ENCODE peak calls at places on chromosome 7, in nine cellular contexts. H is ovary, Y is RWPE1, E is neural progenitor cell, Z is upper lobe of right lung, U is mesothelial cell of epicardium, L is lower leg skin, O is SK-N-SH, I is WTC11. X is an unnamed sample.

GRCh38 chr7:34762769-34763168 is 104.8 kb downstream of the NPSR1 start:
- DNase-seq in H (no peak), Y (no peak), E (no peak), Z (no peak), U (no peak), L (no peak), O (no peak), I (no peak), X (no peak)

GRCh38 chr7:29370531-29371314 is 176.1 kb downstream of the CHN2 start:
- DNase-seq in H (no peak), Y (peak), E (no peak), Z (no peak), U (no peak), L (no peak), O (no peak), I (no peak), X (no peak)

GRCh38 chr7:84216477-84216876 is 21.9 kb upstream of the SEMA3A start:
- DNase-seq in H (no peak), Y (no peak), E (no peak), Z (no peak), U (no peak), L (no peak), O (no peak), I (no peak), X (no peak)

GRCh38 chr7:150945853-150946825 is 32.0 kb downstream of the KCNH2 start:
- DNase-seq in H (peak), Y (no peak), E (no peak), Z (peak), U (peak), L (no peak), O (peak), I (no peak), X (no peak)

GRCh38 chr7:83738436-83738835 is 89.5 kb upstream of the SEMA3E start:
- DNase-seq in H (no peak), Y (no peak), E (peak), Z (no peak), U (no peak), L (no peak), O (peak), I (no peak), X (no peak)

GRCh38 chr7:135673360-135673706 is 11.0 kb downstream of the STMP1 start:
- DNase-seq in H (no peak), Y (no peak), E (no peak), Z (no peak), U (no peak), L (no peak), O (no peak), I (no peak), X (no peak)

GRCh38 chr7:128881458-128882125 is 18.9 kb downstream of the ATP6V1F start:
- DNase-seq in H (peak), Y (no peak), E (no peak), Z (peak), U (no peak), L (no peak), O (peak), I (no peak), X (no peak)

GRCh38 chr7:138752568-138753518 is 45.0 kb upstream of the TMEM213 start:
- DNase-seq in H (no peak), Y (no peak), E (peak), Z (no peak), U (no peak), L (peak), O (peak), I (peak), X (no peak)

GRCh38 chr7:30163231-30163894 is 28.6 kb downstream of the MTURN start:
- DNase-seq in H (no peak), Y (peak), E (no peak), Z (no peak), U (no peak), L (no peak), O (no peak), I (no peak), X (no peak)

DNA sequence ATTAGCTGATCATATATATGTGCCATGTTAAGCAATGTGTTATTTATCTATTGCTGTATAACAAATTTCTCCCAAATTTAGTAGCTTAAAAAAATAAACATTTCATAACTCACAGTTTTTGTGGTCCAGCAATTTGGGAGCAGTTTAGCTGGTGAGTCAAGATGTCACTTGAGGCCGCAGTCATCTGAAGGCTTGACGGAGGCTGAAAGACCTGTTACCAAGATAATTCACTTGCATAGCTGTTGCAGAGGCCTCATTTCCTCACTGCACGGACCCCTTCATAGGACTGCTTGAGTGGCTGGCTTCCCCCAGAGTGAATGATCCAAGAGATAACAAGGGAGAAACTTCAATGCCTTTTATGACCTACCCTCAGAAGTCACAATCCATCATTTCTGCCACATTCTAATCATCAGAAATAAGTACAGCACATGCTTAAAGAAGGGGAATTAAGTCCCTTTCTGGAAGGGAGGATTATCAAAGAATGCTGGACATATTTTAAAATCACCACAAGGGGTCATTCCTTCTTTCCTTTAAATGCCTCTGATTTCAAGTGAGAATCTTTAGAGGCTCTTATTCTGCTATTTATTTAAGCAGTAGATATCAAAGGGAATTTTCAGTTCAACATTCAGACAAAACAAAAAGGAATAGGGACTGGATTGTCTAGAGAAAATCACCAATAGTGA is 10.5 kb upstream of the SRPK2 start:
- DNase-seq in H (no peak), Y (no peak), E (no peak), Z (no peak), U (no peak), L (no peak), O (peak), I (no peak), X (no peak)
- TF ChIP-seq CTCF in H (no peak), Y (peak), E (peak), Z (peak), U (peak), L (no peak), O (peak), I (no peak), X (peak)

DNA sequence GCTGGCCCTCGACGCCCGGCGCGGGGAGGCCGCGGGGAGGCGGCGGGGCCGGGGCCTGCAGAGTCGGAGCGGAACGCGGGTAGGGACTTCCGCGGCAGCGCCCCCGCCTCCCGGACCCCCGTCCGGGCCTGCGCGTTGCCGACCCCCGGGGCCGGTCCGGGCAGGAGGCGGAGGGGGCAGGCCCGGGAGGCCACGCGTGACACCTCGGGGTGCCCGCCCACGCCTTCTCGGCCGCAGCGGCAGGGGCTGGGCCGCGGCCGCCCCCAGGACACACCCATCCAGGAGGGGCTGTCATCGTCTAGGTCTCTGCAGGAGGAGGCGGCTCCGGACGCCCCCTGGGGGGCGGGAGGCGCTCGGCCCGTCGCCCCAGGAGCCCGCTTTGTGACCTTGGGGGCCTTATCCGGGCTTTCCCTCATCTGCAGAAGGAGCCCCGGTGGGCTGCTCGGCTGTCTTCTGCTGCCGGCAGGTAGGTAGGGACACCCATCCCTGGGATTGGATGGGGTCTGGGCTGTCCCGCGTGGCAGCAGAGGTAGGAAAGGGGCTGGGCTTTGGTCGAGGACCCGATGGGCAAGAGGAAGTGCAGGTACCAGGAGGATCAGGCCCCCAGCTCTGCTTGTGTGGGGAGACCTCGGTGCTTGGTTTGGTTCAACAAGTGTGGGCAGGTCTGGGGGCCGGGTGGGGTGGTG is 569 bp downstream of the ZNF316 start:
- DNase-seq in H (peak), Y (peak), E (peak), Z (peak), U (peak), L (no peak), O (peak), I (peak), X (peak)
- TF ChIP-seq CTCF in H (no peak), Y (peak), E (peak), Z (peak), U (peak), L (no peak), O (peak), I (no peak), X (peak)

GRCh38 chr7:44490351-44491200 is at the start of gene NUDCD3:
- DNase-seq in H (peak), Y (peak), E (peak), Z (peak), U (peak), L (peak), O (peak), I (peak), X (peak)
- TF ChIP-seq CTCF in H (peak), Y (no peak), E (peak), Z (peak), U (no peak), L (no peak), O (peak), I (no peak), X (no peak)

GRCh38 chr7:116793795-116794360 is 68.5 kb upstream of the CAPZA2 start:
- DNase-seq in H (no peak), Y (no peak), E (no peak), Z (no peak), U (no peak), L (no peak), O (no peak), I (no peak), X (no peak)
- TF ChIP-seq CTCF in H (no peak), Y (no peak), E (no peak), Z (no peak), U (no peak), L (no peak), O (no peak), I (no peak), X (no peak)

GRCh38 chr7:36942062-36942461 is 217.8 kb upstream of the AOAH start:
- DNase-seq in H (no peak), Y (no peak), E (no peak), Z (no peak), U (no peak), L (no peak), O (no peak), I (no peak), X (no peak)

GRCh38 chr7:36939816-36940215 is 215.5 kb upstream of the AOAH start:
- DNase-seq in H (no peak), Y (no peak), E (no peak), Z (no peak), U (no peak), L (no peak), O (no peak), I (no peak), X (no peak)

GRCh38 chr7:36941359-36941758 is 217.1 kb upstream of the AOAH start:
- DNase-seq in H (no peak), Y (no peak), E (no peak), Z (no peak), U (no peak), L (no peak), O (no peak), I (no peak), X (no peak)

GRCh38 chr7:36942558-36943354 is 218.5 kb upstream of the AOAH start:
- DNase-seq in H (no peak), Y (no peak), E (no peak), Z (no peak), U (no peak), L (no peak), O (no peak), I (no peak), X (no peak)

DNA sequence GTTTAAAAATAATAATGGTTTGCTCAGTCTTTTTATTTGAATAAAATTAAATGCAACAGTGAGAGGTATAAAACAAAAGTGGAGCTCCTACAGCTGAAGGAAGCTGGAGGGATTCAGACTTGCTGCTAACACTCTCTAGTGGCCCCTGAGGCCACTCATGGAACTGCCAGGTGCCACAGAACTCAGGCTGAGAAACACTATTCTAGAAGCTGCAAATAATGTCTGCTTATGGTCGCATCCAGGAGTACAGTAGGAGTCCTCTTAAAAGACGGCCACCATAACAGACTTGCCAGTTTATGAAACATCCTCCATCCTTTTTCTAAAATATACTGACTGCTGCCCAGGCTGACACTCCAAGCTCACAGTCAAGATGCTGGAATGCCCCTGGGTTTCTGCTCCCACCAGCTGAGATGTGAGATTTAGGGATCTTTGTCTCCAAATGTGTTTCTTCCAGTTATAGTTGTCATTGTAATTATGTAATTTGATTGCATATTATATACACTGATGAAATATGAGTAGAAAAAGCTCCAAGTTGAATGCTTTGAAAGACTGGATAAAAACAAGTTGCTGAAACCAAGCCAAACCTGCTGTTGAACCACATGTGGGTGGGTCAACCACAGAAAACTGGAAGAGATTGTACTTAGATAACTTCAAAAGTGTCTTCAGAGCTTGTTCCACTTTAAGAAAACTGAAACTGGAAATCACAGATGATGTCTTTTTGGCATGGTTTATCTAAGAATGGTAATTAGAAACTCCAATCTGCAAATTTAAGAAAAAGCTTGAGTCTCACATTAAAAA is 213.7 kb upstream of the AOAH start:
- DNase-seq in H (no peak), Y (no peak), E (no peak), Z (no peak), U (no peak), L (no peak), O (no peak), I (no peak), X (no peak)
- TF ChIP-seq CTCF in H (no peak), Y (no peak), E (peak), Z (no peak), U (no peak), L (no peak), O (peak), I (no peak), X (peak)

GRCh38 chr7:131581241-131582157 is 25.1 kb upstream of the PODXL start:
- DNase-seq in H (peak), Y (no peak), E (no peak), Z (no peak), U (peak), L (no peak), O (no peak), I (no peak), X (no peak)
- TF ChIP-seq CTCF in H (no peak), Y (no peak), E (peak), Z (no peak), U (no peak), L (no peak), O (peak), I (no peak), X (no peak)

GRCh38 chr7:50121269-50121668 is 28.2 kb upstream of the ZPBP start:
- DNase-seq in H (no peak), Y (no peak), E (no peak), Z (no peak), U (no peak), L (no peak), O (no peak), I (no peak), X (no peak)

GRCh38 chr7:50125766-50126165 is 32.7 kb upstream of the ZPBP start:
- DNase-seq in H (no peak), Y (no peak), E (no peak), Z (no peak), U (no peak), L (no peak), O (no peak), I (no peak), X (no peak)

DNA sequence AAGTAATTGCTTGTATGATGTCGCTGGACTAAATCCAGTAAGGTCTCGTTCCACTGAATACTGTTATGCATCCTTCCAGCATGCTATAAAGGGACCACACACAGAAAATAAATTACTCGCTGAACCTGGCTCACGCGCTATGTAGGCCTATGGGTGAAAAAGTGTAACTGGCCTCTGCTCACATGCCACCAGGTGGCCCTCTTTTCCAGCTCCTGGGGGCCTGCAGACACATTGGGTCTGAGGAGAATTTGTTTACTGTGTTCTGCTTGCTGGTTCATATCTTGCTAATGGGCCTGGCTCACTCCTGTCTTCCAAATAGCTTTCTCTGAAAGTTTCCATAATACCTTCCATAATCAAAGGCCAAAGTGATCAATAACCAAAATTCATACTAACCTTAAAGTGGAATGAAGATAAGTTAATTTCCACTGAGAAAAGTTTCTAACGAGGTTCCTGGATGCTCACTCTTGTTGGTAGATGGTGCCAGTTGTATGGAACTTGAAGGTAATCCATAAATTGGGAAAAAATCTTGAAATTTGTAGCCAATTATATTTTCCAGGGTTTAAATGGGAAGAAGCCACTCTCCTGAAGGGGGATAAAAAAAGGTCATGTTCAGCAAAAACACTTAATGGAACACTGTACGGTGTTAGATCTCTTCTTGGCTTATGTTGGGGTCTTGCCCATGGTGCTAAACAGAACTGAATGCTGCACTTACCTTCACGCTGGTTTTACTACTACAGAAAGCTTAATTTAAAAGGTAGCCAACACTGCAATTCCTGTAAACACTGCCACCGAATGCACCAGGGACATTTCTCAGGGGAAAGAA is 27.0 kb upstream of the ZPBP start:
- DNase-seq in H (no peak), Y (no peak), E (peak), Z (no peak), U (no peak), L (no peak), O (peak), I (peak), X (peak)
- TF ChIP-seq CTCF in H (no peak), Y (no peak), E (peak), Z (no peak), U (no peak), L (no peak), O (peak), I (peak), X (peak)